ENCODE peak calls at places on chromosomes 12 and 14, in eight cellular contexts. One of them, this sample, is unnamed.

GRCh38 chr14:71967709-71968108 is 35.5 kb downstream of the RGS6 start:
- DNase-seq in T-cell: no peak
- DNase-seq in endothelial cell: no peak
- DNase-seq in HEK293T: no peak
- DNase-seq in AG09309: no peak
- DNase-seq in anterior cingulate cortex: no peak
- DNase-seq in C1 segment of cervical spinal cord: no peak
- DNase-seq in A549: no peak
- DNase-seq in this sample: no peak

GRCh38 chr12:122318607-122319311 is 52.5 kb upstream of the VPS33A start:
- DNase-seq in T-cell: no peak
- DNase-seq in endothelial cell: no peak
- DNase-seq in HEK293T: no peak
- DNase-seq in AG09309: peak; percentile 89
- DNase-seq in anterior cingulate cortex: no peak
- DNase-seq in C1 segment of cervical spinal cord: no peak
- DNase-seq in A549: no peak
- DNase-seq in this sample: peak; percentile 83

GRCh38 chr12:14281539-14281938 is 83.9 kb upstream of the ATF7IP start:
- DNase-seq in T-cell: no peak
- DNase-seq in endothelial cell: no peak
- DNase-seq in HEK293T: no peak
- DNase-seq in AG09309: no peak
- DNase-seq in anterior cingulate cortex: no peak
- DNase-seq in C1 segment of cervical spinal cord: no peak
- DNase-seq in A549: no peak
- DNase-seq in this sample: no peak

GRCh38 chr12:13950502-13950901 is 30.9 kb downstream of the GRIN2B start:
- DNase-seq in T-cell: no peak
- DNase-seq in endothelial cell: no peak
- DNase-seq in HEK293T: no peak
- DNase-seq in AG09309: no peak
- DNase-seq in anterior cingulate cortex: no peak
- DNase-seq in C1 segment of cervical spinal cord: no peak
- DNase-seq in A549: peak; percentile 52
- DNase-seq in this sample: no peak

GRCh38 chr14:85562630-85563029 is 32.7 kb downstream of the FLRT2 start:
- DNase-seq in T-cell: no peak
- DNase-seq in endothelial cell: no peak
- DNase-seq in HEK293T: no peak
- DNase-seq in AG09309: no peak
- DNase-seq in anterior cingulate cortex: no peak
- DNase-seq in C1 segment of cervical spinal cord: no peak
- DNase-seq in A549: no peak
- DNase-seq in this sample: no peak

GRCh38 chr12:14257734-14258467 is 107.6 kb upstream of the ATF7IP start:
- DNase-seq in T-cell: peak; percentile 78
- DNase-seq in endothelial cell: peak; percentile 95
- DNase-seq in HEK293T: peak; percentile 82
- DNase-seq in AG09309: peak; percentile 99
- DNase-seq in anterior cingulate cortex: peak; percentile 90
- DNase-seq in C1 segment of cervical spinal cord: peak; percentile 78
- DNase-seq in A549: peak; percentile 59
- DNase-seq in this sample: peak; percentile 99

GRCh38 chr12:110844551-110845395 is 2.0 kb upstream of the CCDC63 start:
- DNase-seq in T-cell: no peak
- DNase-seq in endothelial cell: no peak
- DNase-seq in HEK293T: no peak
- DNase-seq in AG09309: no peak
- DNase-seq in anterior cingulate cortex: peak; percentile 9
- DNase-seq in C1 segment of cervical spinal cord: no peak
- DNase-seq in A549: no peak
- DNase-seq in this sample: no peak

GRCh38 chr14:70934502-70935134 is 27.4 kb downstream of the PCNX1 start:
- DNase-seq in T-cell: no peak
- DNase-seq in endothelial cell: no peak
- DNase-seq in HEK293T: no peak
- DNase-seq in AG09309: peak; percentile 69
- DNase-seq in anterior cingulate cortex: no peak
- DNase-seq in C1 segment of cervical spinal cord: no peak
- DNase-seq in A549: no peak
- DNase-seq in this sample: peak; percentile 31

GRCh38 chr12:109625131-109625559 is 51.6 kb downstream of the MVK start:
- DNase-seq in T-cell: no peak
- DNase-seq in endothelial cell: no peak
- DNase-seq in HEK293T: no peak
- DNase-seq in AG09309: peak; percentile 14
- DNase-seq in anterior cingulate cortex: peak; percentile 96
- DNase-seq in C1 segment of cervical spinal cord: peak; percentile 73
- DNase-seq in A549: peak; percentile 71
- DNase-seq in this sample: no peak

GRCh38 chr14:90495357-90496276 is 98.8 kb downstream of the CALM1 start:
- DNase-seq in T-cell: peak; percentile 51
- DNase-seq in endothelial cell: peak; percentile 70
- DNase-seq in HEK293T: peak; percentile 66
- DNase-seq in AG09309: peak; percentile 16
- DNase-seq in anterior cingulate cortex: no peak
- DNase-seq in C1 segment of cervical spinal cord: no peak
- DNase-seq in A549: peak; percentile 67
- DNase-seq in this sample: no peak

GRCh38 chr12:76872415-76872814 is 6.4 kb downstream of the CSRP2 start:
- DNase-seq in T-cell: no peak
- DNase-seq in endothelial cell: no peak
- DNase-seq in HEK293T: no peak
- DNase-seq in AG09309: no peak
- DNase-seq in anterior cingulate cortex: no peak
- DNase-seq in C1 segment of cervical spinal cord: no peak
- DNase-seq in A549: no peak
- DNase-seq in this sample: no peak

GRCh38 chr14:101666264-101666663 is 95.2 kb upstream of the PPP2R5C start:
- DNase-seq in T-cell: no peak
- DNase-seq in endothelial cell: no peak
- DNase-seq in HEK293T: no peak
- DNase-seq in AG09309: no peak
- DNase-seq in anterior cingulate cortex: no peak
- DNase-seq in C1 segment of cervical spinal cord: no peak
- DNase-seq in A549: no peak
- DNase-seq in this sample: no peak

GRCh38 chr12:53844989-53845836 is 93.4 kb upstream of the HOXC13 start:
- DNase-seq in T-cell: no peak
- DNase-seq in endothelial cell: no peak
- DNase-seq in HEK293T: no peak
- DNase-seq in AG09309: no peak
- DNase-seq in anterior cingulate cortex: no peak
- DNase-seq in C1 segment of cervical spinal cord: no peak
- DNase-seq in A549: peak; percentile 88
- DNase-seq in this sample: no peak

This sample was measured in AG04449.